ENCODE peak calls at places on chromosome 12, in five cellular contexts. A is amniotic epithelial cell, H is left ventricle myocardium inferior, B is HT1080, E is left cardiac atrium. V is an unnamed sample.

GRCh38 chr12:64085996-64086395 is 136.1 kb downstream of the KICS2 start:
- DNase-seq in E (no peak), A (no peak), B (no peak), H (no peak), V (no peak)

GRCh38 chr12:22116376-22116775 is 70.4 kb downstream of the CMAS start:
- DNase-seq in B (no peak), E (no peak), A (no peak), H (no peak), V (no peak)

GRCh38 chr12:51661836-51662235 is 70.8 kb downstream of the SCN8A start:
- DNase-seq in A (no peak), E (no peak), H (no peak), B (no peak), V (no peak)

GRCh38 chr12:46153267-46153872 is 115.5 kb downstream of the SLC38A1 start:
- DNase-seq in E (no peak), A (peak), B (peak), H (no peak), V (peak)

GRCh38 chr12:116200812-116201211 is 76.7 kb downstream of the MED13L start:
- DNase-seq in E (no peak), H (no peak), B (no peak), A (peak), V (peak)

GRCh38 chr12:11814362-11814761 is 164.9 kb downstream of the ETV6 start:
- DNase-seq in E (no peak), A (peak), H (no peak), B (peak), V (peak)

GRCh38 chr12:92695577-92695976 is 7.2 kb upstream of the PLEKHG7 start:
- DNase-seq in E (no peak), A (no peak), B (no peak), H (no peak), V (no peak)

GRCh38 chr12:64793610-64794009 is 30.8 kb upstream of the TBC1D30 start:
- DNase-seq in B (no peak), H (no peak), E (no peak), A (no peak), V (no peak)

GRCh38 chr12:107356266-107356936 is 263.1 kb upstream of the CRY1 start:
- DNase-seq in E (no peak), B (peak), H (no peak), A (peak), V (peak)

GRCh38 chr12:51171884-51172514 is 936 bp downstream of the TFCP2 start:
- DNase-seq in A (peak), H (no peak), E (no peak), B (peak), V (no peak)

GRCh38 chr12:93061414-93062099 is 132.5 kb upstream of the EEA1 start:
- DNase-seq in H (peak), A (no peak), E (peak), B (no peak), V (no peak)

GRCh38 chr12:124392991-124393790 is 98.3 kb downstream of the RFLNA start:
- DNase-seq in A (peak), B (no peak), H (peak), E (peak), V (peak)

GRCh38 chr12:14825256-14825655 is 11.3 kb upstream of the SMCO3 start:
- DNase-seq in E (no peak), H (no peak), B (peak), A (no peak), V (no peak)

GRCh38 chr12:106170285-106170684 is 31.5 kb upstream of the NUAK1 start:
- DNase-seq in H (no peak), A (peak), B (peak), E (no peak), V (no peak)

GRCh38 chr12:103841690-103842584 is 903 bp upstream of the NT5DC3 start:
- DNase-seq in A (peak), E (peak), B (peak), H (peak), V (peak)

V was measured in NCI-H226.